ENCODE peak calls at places on chromosomes 7 and 10, in five cellular contexts. J is BJ, Y is MM.1S, S is sigmoid colon, R is tibial nerve. N is an unnamed sample.

GRCh38 chr10:130179640-130180039 is 43.4 kb downstream of the GLRX3 start:
- DNase-seq in J (peak; percentile 9), Y (peak; percentile 68), S (no peak), R (no peak), N (peak; percentile 68)

GRCh38 chr7:128178611-128179010 is 62.5 kb upstream of the LEP start:
- DNase-seq in J (no peak), Y (no peak), S (no peak), R (no peak), N (no peak)

GRCh38 chr10:48778193-48778857 is 93.7 kb downstream of the WDFY4 start:
- DNase-seq in J (no peak), Y (no peak), S (no peak), R (no peak), N (no peak)

GRCh38 chr7:151876899-151877777 is at the start of gene PRKAG2:
- DNase-seq in J (no peak), Y (peak; percentile 57), S (peak; percentile 89), R (peak; percentile 61), N (peak; percentile 88)

GRCh38 chr10:63438506-63439498 is 27.0 kb downstream of the JMJD1C start:
- DNase-seq in J (peak; percentile 13), Y (no peak), S (no peak), R (no peak), N (no peak)

GRCh38 chr7:28093617-28094232 is 86.9 kb downstream of the JAZF1 start:
- DNase-seq in J (no peak), Y (peak; percentile 62), S (peak; percentile 93), R (peak; percentile 78), N (peak; percentile 84)

GRCh38 chr7:140698477-140698876 is 2.0 kb downstream of the NDUFB2 start:
- DNase-seq in J (no peak), Y (no peak), S (no peak), R (no peak), N (no peak)

GRCh38 chr7:111232249-111233084 is 141.5 kb downstream of the LRRN3 start:
- DNase-seq in J (peak; percentile 15), Y (no peak), S (no peak), R (no peak), N (no peak)

GRCh38 chr7:47635091-47636090 is 53.5 kb upstream of the TNS3 start:
- DNase-seq in J (no peak), Y (no peak), S (peak; percentile 80), R (no peak), N (peak; percentile 78)

GRCh38 chr7:47638679-47639306 is 56.9 kb upstream of the TNS3 start:
- DNase-seq in J (no peak), Y (no peak), S (peak; percentile 94), R (no peak), N (no peak)

GRCh38 chr7:47636111-47636692 is 54.3 kb upstream of the TNS3 start:
- DNase-seq in J (no peak), Y (no peak), S (no peak), R (no peak), N (no peak)

GRCh38 chr7:47634273-47634672 is 52.4 kb upstream of the TNS3 start:
- DNase-seq in J (no peak), Y (no peak), S (no peak), R (no peak), N (no peak)

GRCh38 chr7:47636693-47637175 is 54.8 kb upstream of the TNS3 start:
- DNase-seq in J (no peak), Y (no peak), S (no peak), R (no peak), N (no peak)
- H3K4me3 ChIP-seq in J (no peak overlapping the region), Y (no peak overlapping the region), S (no peak overlapping the region), R (no peak overlapping the region), N (no peak overlapping the region)

DNA sequence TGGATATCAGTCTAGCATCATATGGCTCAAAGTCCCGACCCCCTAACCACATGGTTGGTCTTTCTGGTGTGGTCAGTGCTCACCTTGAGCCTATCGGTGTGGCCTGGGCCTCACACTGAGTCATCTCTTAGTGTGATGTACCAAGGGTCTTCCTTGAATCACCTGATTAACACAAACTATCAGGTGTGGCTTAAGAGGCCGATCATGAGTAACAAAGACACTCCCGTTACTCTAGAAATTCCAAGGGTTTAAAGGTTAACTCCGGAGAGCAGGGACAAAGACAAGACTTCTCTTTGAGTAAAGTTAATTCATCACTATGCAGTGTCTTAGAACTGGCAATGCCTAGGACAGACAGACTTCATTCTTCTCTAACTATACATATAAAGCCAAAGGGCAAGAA is 52.3 kb upstream of the ARMC3 start:
- DNase-seq in J (no peak), Y (no peak), S (no peak), R (no peak), N (no peak)
- H3K4me3 ChIP-seq in J (no peak overlapping the region), Y (no peak overlapping the region), S (no peak overlapping the region), R (no peak overlapping the region), N (no peak overlapping the region)

GRCh38 chr10:51698473-51699063 is 827 bp downstream of the CSTF2T start:
- DNase-seq in J (no peak), Y (peak; percentile 9), S (no peak), R (no peak), N (no peak)

GRCh38 chr10:51700228-51700835 is 937 bp upstream of the CSTF2T start:
- DNase-seq in J (no peak), Y (peak; percentile 7), S (no peak), R (no peak), N (no peak)

GRCh38 chr10:51699145-51699474 is 285 bp downstream of the CSTF2T start:
- DNase-seq in J (no peak), Y (no peak), S (no peak), R (no peak), N (no peak)

GRCh38 chr10:51696251-51696650 is 3.1 kb downstream of the CSTF2T start:
- DNase-seq in J (no peak), Y (no peak), S (no peak), R (no peak), N (no peak)

DNA sequence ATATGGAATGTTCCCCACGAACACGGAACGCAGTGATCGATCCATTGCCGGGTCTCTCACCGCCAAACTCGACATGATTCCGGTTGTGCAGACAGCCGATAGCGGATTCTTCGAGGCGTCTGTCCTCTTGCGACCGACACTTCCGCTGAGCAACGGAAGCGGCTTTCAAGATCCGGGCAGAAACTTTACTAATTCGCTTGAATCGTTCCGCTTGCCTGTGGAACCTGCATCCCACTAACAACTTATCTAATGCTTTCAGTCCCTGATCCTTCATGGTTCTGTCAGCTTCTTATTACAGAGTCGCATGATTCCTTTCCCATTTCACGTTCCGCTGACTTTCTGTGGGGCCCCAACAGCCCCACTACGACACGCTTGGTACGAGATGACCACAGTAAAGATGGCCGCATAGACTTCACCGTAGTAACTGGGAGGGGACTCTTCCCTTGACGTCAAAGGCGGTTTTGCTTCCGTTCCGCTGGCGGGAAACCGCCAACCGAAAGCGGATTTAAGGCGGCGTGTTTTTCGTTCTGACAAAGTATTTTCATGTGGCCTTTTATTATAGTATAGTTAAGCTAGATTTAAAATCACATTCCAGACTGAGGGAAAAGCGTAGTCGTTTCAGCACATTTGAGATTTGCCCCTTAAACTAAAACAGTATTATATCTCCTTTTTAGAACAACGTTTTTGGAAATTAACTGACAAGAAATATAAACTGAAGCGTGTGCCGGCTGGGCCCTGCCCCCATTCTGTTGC is at the start of gene CSTF2T:
- DNase-seq in J (peak; percentile 41), Y (peak; percentile 96), S (peak; percentile 95), R (peak; percentile 72), N (peak; percentile 45)
- H3K4me3 ChIP-seq in J (peak within 1 kb of the TSS; percentile 69), Y (peak within 1 kb of the TSS; percentile 81), S (peak within 1 kb of the TSS; percentile 66), R (peak within 1 kb of the TSS; percentile 78), N (peak within 1 kb of the TSS; percentile 62)

GRCh38 chr10:4914213-4914850 is 48.9 kb upstream of the AKR1C1 start:
- DNase-seq in J (no peak), Y (no peak), S (no peak), R (no peak), N (no peak)

GRCh38 chr10:4918236-4918635 is 45.0 kb upstream of the AKR1C1 start:
- DNase-seq in J (no peak), Y (no peak), S (no peak), R (no peak), N (no peak)

GRCh38 chr10:4916086-4916716 is 47.0 kb upstream of the AKR1C1 start:
- DNase-seq in J (no peak), Y (no peak), S (no peak), R (no peak), N (no peak)
- H3K4me3 ChIP-seq in J (no peak overlapping the region), Y (no peak overlapping the region), S (no peak overlapping the region), R (no peak overlapping the region), N (no peak overlapping the region)